ENCODE peak calls at places on chromosomes 12 and 14, in six cellular contexts. One of them, this sample, is unnamed.

GRCh38 chr12:15527201-15527782 is 205.0 kb downstream of the PTPRO start:
- DNase-seq in neural progenitor cell: peak
- DNase-seq in activated T-cell treated with anti-CD3 and anti-CD28 coated beads for 1 hour: no peak
- DNase-seq in left ventricle myocardium inferior: peak
- DNase-seq in Ammon's horn: peak
- DNase-seq in amniotic stem cell: no peak
- DNase-seq in this sample: no peak

GRCh38 chr12:104520242-104520900 is 63.6 kb downstream of the CHST11 start:
- DNase-seq in amniotic stem cell: no peak
- DNase-seq in activated T-cell treated with anti-CD3 and anti-CD28 coated beads for 1 hour: no peak
- DNase-seq in neural progenitor cell: no peak
- DNase-seq in left ventricle myocardium inferior: no peak
- DNase-seq in Ammon's horn: no peak
- DNase-seq in this sample: no peak

GRCh38 chr12:31897791-31898503 is 61.3 kb upstream of the RESF1 start:
- DNase-seq in amniotic stem cell: no peak
- DNase-seq in Ammon's horn: peak
- DNase-seq in left ventricle myocardium inferior: peak
- DNase-seq in neural progenitor cell: peak
- DNase-seq in activated T-cell treated with anti-CD3 and anti-CD28 coated beads for 1 hour: no peak
- DNase-seq in this sample: no peak

GRCh38 chr12:109069307-109070231 is 17.2 kb downstream of the USP30 start:
- DNase-seq in activated T-cell treated with anti-CD3 and anti-CD28 coated beads for 1 hour: no peak
- DNase-seq in amniotic stem cell: no peak
- DNase-seq in neural progenitor cell: peak
- DNase-seq in left ventricle myocardium inferior: no peak
- DNase-seq in Ammon's horn: no peak
- DNase-seq in this sample: no peak

GRCh38 chr12:27324452-27324999 is 8.1 kb upstream of the BMAL2 start:
- DNase-seq in activated T-cell treated with anti-CD3 and anti-CD28 coated beads for 1 hour: no peak
- DNase-seq in Ammon's horn: no peak
- DNase-seq in amniotic stem cell: no peak
- DNase-seq in left ventricle myocardium inferior: no peak
- DNase-seq in neural progenitor cell: no peak
- DNase-seq in this sample: no peak

GRCh38 chr14:106506901-106507305 is 980.5 kb downstream of the TMEM121 start:
- DNase-seq in amniotic stem cell: no peak
- DNase-seq in left ventricle myocardium inferior: no peak
- DNase-seq in neural progenitor cell: no peak
- DNase-seq in Ammon's horn: no peak
- DNase-seq in activated T-cell treated with anti-CD3 and anti-CD28 coated beads for 1 hour: peak
- DNase-seq in this sample: peak

GRCh38 chr12:7019043-7019569 is 830 bp upstream of the LPCAT3 start:
- DNase-seq in Ammon's horn: no peak
- DNase-seq in neural progenitor cell: no peak
- DNase-seq in left ventricle myocardium inferior: no peak
- DNase-seq in activated T-cell treated with anti-CD3 and anti-CD28 coated beads for 1 hour: no peak
- DNase-seq in amniotic stem cell: no peak
- DNase-seq in this sample: no peak

GRCh38 chr12:120992989-120993388 is 14.6 kb downstream of the HNF1A start:
- DNase-seq in amniotic stem cell: no peak
- DNase-seq in Ammon's horn: no peak
- DNase-seq in activated T-cell treated with anti-CD3 and anti-CD28 coated beads for 1 hour: no peak
- DNase-seq in left ventricle myocardium inferior: no peak
- DNase-seq in neural progenitor cell: no peak
- DNase-seq in this sample: no peak

GRCh38 chr12:20342111-20342510 is 26.2 kb upstream of the PDE3A start:
- DNase-seq in left ventricle myocardium inferior: no peak
- DNase-seq in activated T-cell treated with anti-CD3 and anti-CD28 coated beads for 1 hour: no peak
- DNase-seq in Ammon's horn: no peak
- DNase-seq in neural progenitor cell: no peak
- DNase-seq in amniotic stem cell: no peak
- DNase-seq in this sample: no peak

GRCh38 chr12:90712671-90713070 is 242.3 kb downstream of the CCER1 start:
- DNase-seq in activated T-cell treated with anti-CD3 and anti-CD28 coated beads for 1 hour: no peak
- DNase-seq in Ammon's horn: no peak
- DNase-seq in neural progenitor cell: no peak
- DNase-seq in amniotic stem cell: no peak
- DNase-seq in left ventricle myocardium inferior: no peak
- DNase-seq in this sample: no peak

GRCh38 chr12:3558255-3558654 is 67.3 kb downstream of the PRMT8 start:
- DNase-seq in amniotic stem cell: no peak
- DNase-seq in left ventricle myocardium inferior: no peak
- DNase-seq in activated T-cell treated with anti-CD3 and anti-CD28 coated beads for 1 hour: no peak
- DNase-seq in neural progenitor cell: no peak
- DNase-seq in Ammon's horn: no peak
- DNase-seq in this sample: no peak

GRCh38 chr12:95248604-95249355 is 31.2 kb downstream of the VEZT start:
- DNase-seq in Ammon's horn: no peak
- DNase-seq in neural progenitor cell: peak
- DNase-seq in activated T-cell treated with anti-CD3 and anti-CD28 coated beads for 1 hour: no peak
- DNase-seq in amniotic stem cell: no peak
- DNase-seq in left ventricle myocardium inferior: no peak
- DNase-seq in this sample: no peak

GRCh38 chr14:90839889-90840266 is 23.6 kb upstream of the TTC7B start:
- DNase-seq in neural progenitor cell: no peak
- DNase-seq in Ammon's horn: no peak
- DNase-seq in activated T-cell treated with anti-CD3 and anti-CD28 coated beads for 1 hour: no peak
- DNase-seq in left ventricle myocardium inferior: no peak
- DNase-seq in amniotic stem cell: no peak
- DNase-seq in this sample: no peak